ENCODE peak calls at places on chromosomes 3 and 15, in five cellular contexts. M is naive thymus-derived CD4-positive, alpha-beta T cell; D is Caco-2; K is mammary epithelial cell; W is stomach. N is an unnamed sample. For H3K9me3 and H3K27me3, the result is how much of the 10 kb centered on the place peaks cover.

GRCh38 chr3:130892759-130893239 is 1.1 kb upstream of the ATP2C1 start:
- DNase-seq in M (peak), D (peak), K (peak), W (peak), N (peak)

GRCh38 chr3:62028236-62028635 is 345.1 kb downstream of the FEZF2 start:
- DNase-seq in M (no peak), D (no peak), K (no peak), W (no peak), N (no peak)

GRCh38 chr3:127729556-127730056 is 56.9 kb downstream of the ABTB1 start:
- DNase-seq in M (no peak), D (no peak), K (no peak), W (no peak), N (no peak)

GRCh38 chr3:44529927-44530326 is 25.1 kb upstream of the ZKSCAN7 start:
- DNase-seq in M (no peak), D (peak), K (no peak), W (no peak), N (no peak)

GRCh38 chr3:82132210-82133069 is 371.0 kb upstream of the GBE1 start:
- DNase-seq in M (no peak), D (no peak), K (no peak), W (no peak), N (no peak)

GRCh38 chr3:159620281-159620680 is 368.4 kb upstream of the IL12A start:
- DNase-seq in M (no peak), D (no peak), K (no peak), W (no peak), N (no peak)

GRCh38 chr3:48678056-48678455 is 7.7 kb downstream of the NCKIPSD start:
- DNase-seq in M (no peak), D (no peak), K (no peak), W (no peak), N (no peak)

GRCh38 chr3:97958396-97958795 is 13.8 kb downstream of the RIOX2 start:
- DNase-seq in M (no peak), D (no peak), K (no peak), W (no peak), N (no peak)

GRCh38 chr3:50274371-50275104 is 4.3 kb upstream of the LSMEM2 start:
- DNase-seq in M (peak), D (peak), K (peak), W (peak), N (peak)

GRCh38 chr3:112460519-112460918 is 38.8 kb downstream of the BTLA start:
- DNase-seq in M (no peak), D (no peak), K (no peak), W (no peak), N (no peak)

GRCh38 chr15:57861805-57862586 is 155.5 kb downstream of the POLR2M start:
- DNase-seq in M (no peak), D (no peak), K (peak), W (no peak), N (no peak)

GRCh38 chr3:150268426-150269321 is 139.4 kb upstream of the TSC22D2 start:
- DNase-seq in M (no peak), D (peak), K (no peak), W (no peak), N (no peak)

GRCh38 chr15:88932271-88932874 is 19.2 kb upstream of the MFGE8 start:
- DNase-seq in M (no peak), D (peak), K (peak), W (no peak), N (peak)

GRCh38 chr3:62567097-62568021 is 194.0 kb upstream of the FEZF2 start:
- DNase-seq in M (no peak), D (no peak), K (peak), W (no peak), N (no peak)

GRCh38 chr15:41713047-41713446 is 52.8 kb downstream of the MGA start:
- DNase-seq in M (no peak), D (no peak), K (no peak), W (peak), N (no peak)

GRCh38 chr15:88401972-88402656 is 65.1 kb downstream of the MRPL46 start:
- DNase-seq in M (no peak), D (no peak), K (no peak), W (no peak), N (no peak)

GRCh38 chr15:62740141-62741004 is 302.2 kb upstream of the TPM1 start:
- DNase-seq in M (no peak), D (no peak), K (no peak), W (no peak), N (no peak)

GRCh38 chr3:182682263-182683229 is 110.8 kb upstream of the ATP11B start:
- DNase-seq in M (peak), D (peak), K (peak), W (peak), N (peak)

GRCh38 chr3:55484741-55485207 is 2.3 kb downstream of the WNT5A start:
- DNase-seq in M (no peak), D (no peak), K (no peak), W (no peak), N (no peak)
- H3K9me3 ChIP-seq in M (under half), D (under half), K (under half), W (under half), N (under half)

DNA sequence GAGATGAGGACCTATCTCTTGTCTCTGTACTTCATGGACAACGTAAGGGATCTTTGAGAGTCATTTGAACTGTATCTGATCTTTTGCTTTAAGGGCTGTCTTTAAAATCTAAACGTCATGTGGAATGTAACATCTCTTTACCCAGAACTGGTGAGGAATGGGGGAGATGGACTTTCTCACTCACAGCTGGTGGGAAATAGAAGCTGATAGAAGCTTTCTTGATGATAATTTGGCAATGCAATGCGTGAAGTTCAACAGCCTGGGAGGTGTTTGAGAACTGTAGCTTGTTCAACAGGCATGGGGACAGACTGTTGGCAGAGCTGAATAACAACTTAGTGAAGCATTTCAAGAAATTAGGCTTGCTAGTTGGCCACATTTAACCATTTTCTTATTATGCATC is 21.5 kb upstream of the RORA start:
- DNase-seq in M (no peak), D (no peak), K (no peak), W (no peak), N (no peak)
- H3K27me3 ChIP-seq in M (under half), D (under half), K (under half), W (under half), N (under half)

DNA sequence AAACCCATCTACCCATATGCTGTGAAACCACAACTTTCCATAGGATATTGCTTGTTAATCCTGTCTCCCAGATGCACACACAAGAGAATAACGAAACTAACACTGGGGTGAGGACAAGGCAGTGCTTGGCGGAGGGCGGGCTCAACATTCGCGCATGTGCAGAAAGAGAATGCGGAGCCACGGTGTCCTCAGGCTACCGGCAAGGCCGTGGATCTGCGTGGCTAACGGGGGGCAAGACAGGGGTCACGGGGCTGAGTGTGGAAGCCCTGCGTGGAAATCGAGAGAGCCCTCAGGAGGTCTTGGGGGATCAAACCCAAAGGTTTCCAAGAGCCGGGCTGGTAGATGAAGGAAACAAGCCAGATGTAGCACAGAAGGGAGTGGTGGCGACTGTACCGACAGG is 48.4 kb upstream of the TRA2B start:
- DNase-seq in M (no peak), D (no peak), K (no peak), W (no peak), N (no peak)
- H3K4me3 ChIP-seq in M (no peak), D (no peak), K (no peak), W (no peak), N (no peak)

DNA sequence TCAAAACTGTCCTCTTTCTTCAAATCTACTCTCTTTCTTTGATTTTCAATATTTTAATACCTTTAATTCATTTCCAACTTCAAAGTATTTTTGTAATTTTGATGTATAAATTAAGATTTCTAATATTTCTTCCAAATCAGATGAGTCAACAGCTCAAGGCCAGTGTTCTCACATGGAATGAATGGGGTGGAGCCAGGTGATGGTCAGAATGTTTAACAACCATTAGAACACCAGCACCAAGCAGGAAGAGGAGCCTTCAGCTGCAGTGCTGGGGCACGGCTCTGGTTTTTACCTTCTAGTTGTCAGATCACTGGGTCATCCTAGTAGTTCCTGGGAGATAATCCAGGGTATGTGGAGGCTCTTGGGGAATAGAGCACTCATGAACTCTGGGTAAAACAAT is 494.5 kb upstream of the PDZRN3 start:
- DNase-seq in M (no peak), D (no peak), K (no peak), W (no peak), N (no peak)
- H3K9me3 ChIP-seq in M (under half), D (under half), K (under half), W (under half), N (under half)

GRCh38 chr15:43212299-43212698 is 8.5 kb downstream of the EPB42 start:
- DNase-seq in M (no peak), D (no peak), K (no peak), W (no peak), N (no peak)
- H3K27me3 ChIP-seq in M (under half), D (under half), K (under half), W (under half), N (under half)